ENCODE peak calls at places on chromosomes 5 and 9, in six cellular contexts. P is HCT116, H is K562, Z is H1, L is HepG2, U is GM12878. D is an unnamed sample.

GRCh38 chr5:176410486-176411180 is 5.7 kb downstream of the CLTB start:
- DNase-seq in H (no peak), P (no peak), Z (no peak), U (no peak), L (no peak), D (no peak)

GRCh38 chr5:179595916-179596315 is 27.6 kb downstream of the HNRNPH1 start:
- DNase-seq in H (no peak), Z (no peak), L (no peak), P (no peak), U (no peak), D (no peak)

GRCh38 chr9:101398930-101399640 is 434 bp downstream of the ZNF189 start:
- DNase-seq in Z (no peak), U (no peak), P (no peak), L (no peak), H (peak), D (no peak)

GRCh38 chr5:96627792-96628191 is 34.4 kb upstream of the CAST start:
- DNase-seq in L (peak), U (no peak), P (no peak), Z (no peak), H (no peak), D (peak)

GRCh38 chr5:53603009-53603687 is 42.7 kb downstream of the NDUFS4 start:
- DNase-seq in U (no peak), P (no peak), L (no peak), Z (no peak), H (no peak), D (no peak)

GRCh38 chr5:102617187-102617856 is 118.5 kb upstream of the SLCO6A1 start:
- DNase-seq in L (no peak), U (no peak), H (no peak), P (no peak), Z (no peak), D (no peak)

GRCh38 chr5:16784088-16784487 is 152.0 kb downstream of the MYO10 start:
- DNase-seq in Z (no peak), U (no peak), H (no peak), L (no peak), P (no peak), D (no peak)

GRCh38 chr9:72586388-72587160 is 65.2 kb downstream of the TMC1 start:
- DNase-seq in H (no peak), Z (no peak), U (no peak), L (no peak), P (no peak), D (no peak)

GRCh38 chr9:34070601-34071340 is 22.1 kb upstream of the UBAP2 start:
- DNase-seq in H (no peak), U (no peak), Z (no peak), L (no peak), P (no peak), D (no peak)

GRCh38 chr9:105168935-105169334 is 75.5 kb upstream of the SLC44A1 start:
- DNase-seq in L (no peak), U (no peak), Z (no peak), P (no peak), H (no peak), D (no peak)

GRCh38 chr9:101465330-101465915 is 29.8 kb upstream of the ALDOB start:
- DNase-seq in P (peak), U (no peak), L (peak), Z (no peak), H (peak), D (peak)

GRCh38 chr5:2584579-2584978 is 166.9 kb downstream of the IRX2 start:
- DNase-seq in P (no peak), H (no peak), L (no peak), Z (no peak), U (no peak), D (no peak)

GRCh38 chr5:163938595-163938994 is 433.2 kb downstream of the MAT2B start:
- DNase-seq in H (no peak), L (peak), P (no peak), U (no peak), Z (no peak), D (no peak)

GRCh38 chr9:22084336-22085035 is 75.4 kb upstream of the CDKN2B start:
- DNase-seq in L (peak), Z (no peak), H (no peak), U (no peak), P (peak), D (no peak)

GRCh38 chr9:104091708-104092107 is 2.4 kb upstream of the SMC2 start:
- DNase-seq in H (no peak), Z (no peak), U (no peak), L (peak), P (no peak), D (no peak)

GRCh38 chr5:82396871-82397514 is 118.8 kb upstream of the RPS23 start:
- DNase-seq in U (no peak), H (peak), L (peak), P (peak), Z (no peak), D (no peak)

GRCh38 chr5:180596115-180596667 is 4.9 kb upstream of the SCGB3A1 start:
- DNase-seq in H (no peak), Z (no peak), P (no peak), U (no peak), L (no peak), D (no peak)

GRCh38 chr9:121556580-121556979 is 56.9 kb upstream of the GGTA1 start:
- DNase-seq in P (no peak), Z (no peak), H (no peak), L (no peak), U (no peak), D (peak)

GRCh38 chr5:73312146-73312871 is 136.3 kb downstream of the FOXD1 start:
- DNase-seq in Z (no peak), L (no peak), P (no peak), U (no peak), H (peak), D (no peak)

GRCh38 chr5:6049662-6050061 is 328.7 kb downstream of the MED10 start:
- DNase-seq in H (no peak), U (no peak), L (no peak), P (no peak), Z (no peak), D (no peak)

GRCh38 chr9:36873247-36873875 is 160.7 kb downstream of the PAX5 start:
- DNase-seq in U (peak), Z (peak), P (peak), H (peak), L (peak), D (peak)

GRCh38 chr9:75658301-75658919 is 232.1 kb upstream of the PCSK5 start:
- DNase-seq in P (no peak), Z (no peak), U (no peak), H (no peak), L (no peak), D (no peak)

GRCh38 chr5:150014456-150014855 is 13.9 kb downstream of the HMGXB3 start:
- DNase-seq in P (no peak), U (no peak), L (no peak), Z (no peak), H (no peak), D (no peak)

GRCh38 chr9:104138243-104138642 is 44.1 kb downstream of the SMC2 start:
- DNase-seq in L (no peak), H (no peak), P (no peak), U (no peak), Z (no peak), D (no peak)

GRCh38 chr9:126701820-126702500 is 88.2 kb downstream of the LMX1B start:
- DNase-seq in U (no peak), P (no peak), H (no peak), L (no peak), Z (no peak), D (no peak)

DNA sequence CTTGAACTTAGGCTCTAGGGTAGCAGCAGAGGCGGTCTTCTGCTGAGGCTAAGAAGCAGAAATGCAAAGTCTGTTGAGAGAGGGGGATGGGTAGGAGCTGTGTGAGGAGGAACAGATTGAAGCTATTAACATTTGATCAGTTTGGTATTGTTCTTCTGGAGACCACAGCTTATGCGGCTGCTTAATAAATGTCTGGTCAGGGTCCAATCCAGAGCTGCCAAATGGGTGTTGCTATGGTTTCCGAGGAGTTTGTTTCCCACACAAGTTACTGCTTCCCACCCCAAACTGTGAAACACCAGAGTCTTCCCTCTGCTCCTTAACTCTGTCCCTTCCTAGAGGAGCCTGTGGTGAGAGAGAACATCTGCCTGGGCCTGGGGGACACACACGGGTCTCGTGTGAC is 142.2 kb upstream of the KLF4 start:
- DNase-seq in L (no peak), U (no peak), P (no peak), Z (no peak), H (no peak), D (no peak)
- TF ChIP-seq JUND in L (no peak), U (no peak), P (no peak), Z (no peak), H (no peak), D (no peak)

DNA sequence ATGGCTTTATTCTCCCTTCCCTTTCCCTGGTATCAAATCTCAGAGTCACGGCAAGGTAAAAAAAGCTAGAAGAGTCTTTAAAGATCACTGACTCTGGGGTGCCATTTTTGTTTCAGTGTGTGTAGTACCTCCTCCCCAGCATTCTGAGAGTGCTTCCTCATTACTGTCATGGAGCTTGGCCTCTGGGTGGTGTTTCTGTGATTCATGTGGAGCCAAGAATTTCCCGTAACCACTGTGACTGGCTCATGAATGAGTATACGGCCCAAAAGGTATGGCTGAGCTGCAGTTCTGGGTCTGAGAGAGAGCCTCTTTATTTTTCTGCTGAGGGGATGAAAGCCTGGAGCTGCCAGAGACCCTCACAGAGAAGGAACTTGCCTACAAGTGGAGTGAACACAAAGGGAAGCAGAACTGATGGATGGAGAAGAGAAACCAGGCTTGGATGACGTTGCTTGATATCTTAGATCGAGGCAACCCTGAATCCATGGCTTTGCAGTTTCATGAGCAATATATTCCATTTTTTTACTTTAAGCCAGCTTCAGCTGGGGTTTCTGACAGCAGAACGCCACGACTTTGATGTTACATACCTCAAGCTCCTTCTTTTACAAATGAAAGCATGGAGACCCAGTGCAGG is 85.6 kb downstream of the PTTG1 start:
- DNase-seq in Z (no peak), U (no peak), H (no peak), L (no peak), P (no peak), D (no peak)
- TF ChIP-seq JUND in Z (no peak), U (no peak), H (no peak), L (no peak), P (no peak), D (no peak)

DNA sequence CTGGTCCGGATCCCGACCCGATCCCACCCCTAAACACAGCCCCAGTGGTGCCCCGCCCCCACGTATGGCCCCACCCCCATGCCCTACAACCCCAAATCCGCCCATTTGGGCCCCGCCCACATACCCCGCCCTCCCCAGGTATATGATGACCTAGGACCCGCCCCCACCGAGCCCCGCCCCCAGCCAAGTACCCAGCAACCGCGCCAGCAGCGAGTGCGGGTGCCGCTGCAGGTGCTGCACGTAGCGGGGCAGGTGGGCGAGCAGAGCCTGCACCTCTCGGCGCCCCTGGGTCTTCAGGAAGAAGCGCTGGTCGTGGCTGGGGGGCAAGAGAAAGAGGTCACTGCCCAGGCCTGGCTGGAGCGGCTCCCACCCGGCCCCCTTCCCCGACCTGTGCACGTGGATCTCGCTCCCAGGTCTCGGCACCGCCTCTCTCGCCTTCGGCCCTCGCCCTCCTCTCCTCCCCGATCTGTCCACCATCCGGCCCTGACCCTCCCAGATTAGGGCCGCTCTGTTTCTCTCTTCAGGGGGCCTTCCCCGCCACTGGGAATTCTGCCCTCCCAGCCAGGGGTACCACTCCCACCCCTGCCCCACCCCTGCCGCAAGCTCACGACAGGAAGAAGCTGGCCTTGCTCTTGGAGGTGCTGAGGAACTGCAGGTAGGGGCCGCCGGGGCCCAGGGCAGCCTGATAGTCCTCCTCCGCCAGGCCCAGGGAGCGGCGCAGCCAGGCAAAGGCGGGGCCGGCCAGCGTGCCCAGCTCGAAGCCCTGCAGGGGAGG is 2.9 kb downstream of the PIP5KL1 start:
- DNase-seq in H (peak), Z (peak), L (no peak), P (peak), U (no peak), D (peak)
- TF ChIP-seq JUND in H (no peak), Z (no peak), L (no peak), P (no peak), U (no peak), D (no peak)

GRCh38 chr5:140344683-140345423 is 1.6 kb downstream of the HBEGF start:
- DNase-seq in Z (no peak), P (no peak), L (no peak), H (peak), U (no peak), D (no peak)
- TF ChIP-seq JUND in Z (no peak), P (no peak), L (no peak), H (peak), U (no peak), D (no peak)

GRCh38 chr5:129345213-129345925 is 114.7 kb upstream of the ADAMTS19 start:
- DNase-seq in Z (no peak), H (no peak), L (no peak), P (no peak), U (no peak), D (no peak)
- TF ChIP-seq JUND in Z (no peak), H (no peak), L (no peak), P (no peak), U (no peak), D (no peak)

GRCh38 chr5:34655354-34655991 is 655 bp upstream of the RAI14 start:
- DNase-seq in L (peak), P (no peak), H (peak), Z (peak), U (no peak), D (peak)
- TF ChIP-seq JUND in L (no peak), P (no peak), H (no peak), Z (no peak), U (no peak), D (no peak)

D was measured in T47D.